ENCODE peak calls at places on chromosome 4, in eight cellular contexts. One of them, this sample, is unnamed. For H3K4me1, the result is how much of the 10 kb centered on the place peaks cover.

GRCh38 chr4:85170241-85170640 is 203.8 kb upstream of the WDFY3 start:
- DNase-seq in BE2C: no peak
- DNase-seq in GM12878: no peak
- DNase-seq in prostate gland: no peak
- DNase-seq in Peyer's patch: no peak
- DNase-seq in A673: no peak
- DNase-seq in fibroblast of lung: no peak
- DNase-seq in psoas muscle: no peak
- DNase-seq in this sample: no peak

GRCh38 chr4:141155586-141155985 is 22.3 kb upstream of the RNF150 start:
- DNase-seq in GM12878: no peak
- DNase-seq in Peyer's patch: no peak
- DNase-seq in psoas muscle: no peak
- DNase-seq in A673: no peak
- DNase-seq in BE2C: no peak
- DNase-seq in fibroblast of lung: peak
- DNase-seq in prostate gland: no peak
- DNase-seq in this sample: no peak

GRCh38 chr4:77852892-77853495 is 9.6 kb upstream of the MRPL1 start:
- DNase-seq in prostate gland: no peak
- DNase-seq in A673: no peak
- DNase-seq in BE2C: no peak
- DNase-seq in GM12878: peak
- DNase-seq in psoas muscle: no peak
- DNase-seq in fibroblast of lung: no peak
- DNase-seq in Peyer's patch: no peak
- DNase-seq in this sample: peak

GRCh38 chr4:48180234-48180633 is 46.2 kb upstream of the TXK start:
- DNase-seq in fibroblast of lung: peak
- DNase-seq in BE2C: no peak
- DNase-seq in Peyer's patch: no peak
- DNase-seq in psoas muscle: no peak
- DNase-seq in GM12878: no peak
- DNase-seq in prostate gland: no peak
- DNase-seq in A673: peak
- DNase-seq in this sample: no peak

GRCh38 chr4:29581469-29581868 is 1138.7 kb upstream of the PCDH7 start:
- DNase-seq in psoas muscle: no peak
- DNase-seq in fibroblast of lung: peak
- DNase-seq in GM12878: no peak
- DNase-seq in A673: no peak
- DNase-seq in BE2C: no peak
- DNase-seq in prostate gland: no peak
- DNase-seq in Peyer's patch: no peak
- DNase-seq in this sample: no peak

GRCh38 chr4:124178449-124179021 is 534.0 kb downstream of the ANKRD50 start:
- DNase-seq in BE2C: no peak
- DNase-seq in fibroblast of lung: peak
- DNase-seq in Peyer's patch: no peak
- DNase-seq in psoas muscle: peak
- DNase-seq in prostate gland: no peak
- DNase-seq in GM12878: no peak
- DNase-seq in A673: no peak
- DNase-seq in this sample: no peak

GRCh38 chr4:166197166-166197565 is 324.1 kb downstream of the TLL1 start:
- DNase-seq in Peyer's patch: no peak
- DNase-seq in BE2C: no peak
- DNase-seq in psoas muscle: no peak
- DNase-seq in fibroblast of lung: peak
- DNase-seq in GM12878: no peak
- DNase-seq in A673: no peak
- DNase-seq in prostate gland: no peak
- DNase-seq in this sample: no peak

GRCh38 chr4:69717778-69718177 is 42.6 kb downstream of the SULT1B1 start:
- DNase-seq in fibroblast of lung: no peak
- DNase-seq in A673: no peak
- DNase-seq in psoas muscle: no peak
- DNase-seq in GM12878: no peak
- DNase-seq in BE2C: no peak
- DNase-seq in Peyer's patch: no peak
- DNase-seq in prostate gland: no peak
- DNase-seq in this sample: no peak

GRCh38 chr4:130646886-130647285 is 1550.9 kb downstream of the C4orf33 start:
- DNase-seq in BE2C: no peak
- DNase-seq in Peyer's patch: no peak
- DNase-seq in psoas muscle: no peak
- DNase-seq in prostate gland: no peak
- DNase-seq in A673: no peak
- DNase-seq in fibroblast of lung: no peak
- DNase-seq in GM12878: no peak
- DNase-seq in this sample: no peak

GRCh38 chr4:2085496-2085901 is 26.4 kb downstream of the NAT8L start:
- DNase-seq in psoas muscle: no peak
- DNase-seq in GM12878: no peak
- DNase-seq in Peyer's patch: no peak
- DNase-seq in BE2C: no peak
- DNase-seq in prostate gland: no peak
- DNase-seq in fibroblast of lung: no peak
- DNase-seq in A673: no peak
- DNase-seq in this sample: no peak

GRCh38 chr4:825969-826330 is at the start of gene CPLX1:
- DNase-seq in Peyer's patch: peak
- DNase-seq in psoas muscle: peak
- DNase-seq in BE2C: peak
- DNase-seq in A673: peak
- DNase-seq in GM12878: no peak
- DNase-seq in prostate gland: no peak
- DNase-seq in fibroblast of lung: no peak
- DNase-seq in this sample: no peak

GRCh38 chr4:651884-652642 is 22.0 kb downstream of the ATP5ME start:
- DNase-seq in Peyer's patch: no peak
- DNase-seq in fibroblast of lung: no peak
- DNase-seq in A673: no peak
- DNase-seq in GM12878: no peak
- DNase-seq in prostate gland: no peak
- DNase-seq in BE2C: no peak
- DNase-seq in psoas muscle: no peak
- DNase-seq in this sample: no peak

GRCh38 chr4:179867300-179867878 is 2375.8 kb upstream of the TENM3 start:
- DNase-seq in fibroblast of lung: peak
- DNase-seq in GM12878: peak
- DNase-seq in prostate gland: no peak
- DNase-seq in BE2C: peak
- DNase-seq in A673: peak
- DNase-seq in Peyer's patch: peak
- DNase-seq in psoas muscle: no peak
- DNase-seq in this sample: no peak

GRCh38 chr4:30882443-30882842 is 162.3 kb downstream of the PCDH7 start:
- DNase-seq in A673: no peak
- DNase-seq in prostate gland: no peak
- DNase-seq in GM12878: no peak
- DNase-seq in Peyer's patch: no peak
- DNase-seq in psoas muscle: no peak
- DNase-seq in BE2C: no peak
- DNase-seq in fibroblast of lung: no peak
- DNase-seq in this sample: no peak

GRCh38 chr4:101252721-101253120 is 94.6 kb downstream of the PPP3CA start:
- DNase-seq in Peyer's patch: no peak
- DNase-seq in psoas muscle: no peak
- DNase-seq in GM12878: no peak
- DNase-seq in A673: no peak
- DNase-seq in BE2C: no peak
- DNase-seq in fibroblast of lung: peak
- DNase-seq in prostate gland: no peak
- DNase-seq in this sample: no peak

GRCh38 chr4:4492161-4492847 is 49.5 kb downstream of the STX18 start:
- DNase-seq in prostate gland: no peak
- DNase-seq in GM12878: peak
- DNase-seq in fibroblast of lung: peak
- DNase-seq in BE2C: no peak
- DNase-seq in A673: peak
- DNase-seq in Peyer's patch: no peak
- DNase-seq in psoas muscle: no peak
- DNase-seq in this sample: no peak
- H3K4me1 ChIP-seq in prostate gland: under half
- H3K4me1 ChIP-seq in GM12878: under half
- H3K4me1 ChIP-seq in fibroblast of lung: under half
- H3K4me1 ChIP-seq in BE2C: under half
- H3K4me1 ChIP-seq in A673: under half
- H3K4me1 ChIP-seq in Peyer's patch: under half
- H3K4me1 ChIP-seq in psoas muscle: under half
- H3K4me1 ChIP-seq in this sample: under half

GRCh38 chr4:185734214-185734613 is 77.8 kb downstream of the SORBS2 start:
- DNase-seq in A673: no peak
- DNase-seq in prostate gland: no peak
- DNase-seq in BE2C: no peak
- DNase-seq in fibroblast of lung: no peak
- DNase-seq in psoas muscle: no peak
- DNase-seq in GM12878: peak
- DNase-seq in Peyer's patch: no peak
- DNase-seq in this sample: no peak
- H3K4me1 ChIP-seq in A673: under half
- H3K4me1 ChIP-seq in prostate gland: under half
- H3K4me1 ChIP-seq in BE2C: under half
- H3K4me1 ChIP-seq in fibroblast of lung: under half
- H3K4me1 ChIP-seq in psoas muscle: under half
- H3K4me1 ChIP-seq in GM12878: under half
- H3K4me1 ChIP-seq in Peyer's patch: under half
- H3K4me1 ChIP-seq in this sample: under half

GRCh38 chr4:168612435-168613139 is 115.7 kb downstream of the PALLD start:
- DNase-seq in GM12878: no peak
- DNase-seq in Peyer's patch: no peak
- DNase-seq in prostate gland: no peak
- DNase-seq in A673: peak
- DNase-seq in fibroblast of lung: peak
- DNase-seq in BE2C: no peak
- DNase-seq in psoas muscle: no peak
- DNase-seq in this sample: no peak

GRCh38 chr4:168608771-168609170 is 111.9 kb downstream of the PALLD start:
- DNase-seq in prostate gland: no peak
- DNase-seq in BE2C: no peak
- DNase-seq in fibroblast of lung: no peak
- DNase-seq in A673: peak
- DNase-seq in GM12878: no peak
- DNase-seq in psoas muscle: no peak
- DNase-seq in Peyer's patch: no peak
- DNase-seq in this sample: no peak

GRCh38 chr4:168613869-168614268 is 117.0 kb downstream of the PALLD start:
- DNase-seq in psoas muscle: no peak
- DNase-seq in Peyer's patch: no peak
- DNase-seq in prostate gland: no peak
- DNase-seq in fibroblast of lung: no peak
- DNase-seq in BE2C: no peak
- DNase-seq in GM12878: no peak
- DNase-seq in A673: no peak
- DNase-seq in this sample: no peak

GRCh38 chr4:168609369-168609768 is 112.5 kb downstream of the PALLD start:
- DNase-seq in Peyer's patch: no peak
- DNase-seq in BE2C: no peak
- DNase-seq in prostate gland: no peak
- DNase-seq in A673: no peak
- DNase-seq in GM12878: no peak
- DNase-seq in fibroblast of lung: no peak
- DNase-seq in psoas muscle: no peak
- DNase-seq in this sample: no peak

GRCh38 chr4:168610911-168611530 is 114.2 kb downstream of the PALLD start:
- DNase-seq in Peyer's patch: no peak
- DNase-seq in BE2C: no peak
- DNase-seq in psoas muscle: no peak
- DNase-seq in prostate gland: no peak
- DNase-seq in fibroblast of lung: peak
- DNase-seq in GM12878: no peak
- DNase-seq in A673: no peak
- DNase-seq in this sample: no peak
- H3K4me1 ChIP-seq in Peyer's patch: under half
- H3K4me1 ChIP-seq in BE2C: under half
- H3K4me1 ChIP-seq in psoas muscle: under half
- H3K4me1 ChIP-seq in prostate gland: under half
- H3K4me1 ChIP-seq in fibroblast of lung: under half
- H3K4me1 ChIP-seq in GM12878: under half
- H3K4me1 ChIP-seq in A673: half or more
- H3K4me1 ChIP-seq in this sample: under half

DNA sequence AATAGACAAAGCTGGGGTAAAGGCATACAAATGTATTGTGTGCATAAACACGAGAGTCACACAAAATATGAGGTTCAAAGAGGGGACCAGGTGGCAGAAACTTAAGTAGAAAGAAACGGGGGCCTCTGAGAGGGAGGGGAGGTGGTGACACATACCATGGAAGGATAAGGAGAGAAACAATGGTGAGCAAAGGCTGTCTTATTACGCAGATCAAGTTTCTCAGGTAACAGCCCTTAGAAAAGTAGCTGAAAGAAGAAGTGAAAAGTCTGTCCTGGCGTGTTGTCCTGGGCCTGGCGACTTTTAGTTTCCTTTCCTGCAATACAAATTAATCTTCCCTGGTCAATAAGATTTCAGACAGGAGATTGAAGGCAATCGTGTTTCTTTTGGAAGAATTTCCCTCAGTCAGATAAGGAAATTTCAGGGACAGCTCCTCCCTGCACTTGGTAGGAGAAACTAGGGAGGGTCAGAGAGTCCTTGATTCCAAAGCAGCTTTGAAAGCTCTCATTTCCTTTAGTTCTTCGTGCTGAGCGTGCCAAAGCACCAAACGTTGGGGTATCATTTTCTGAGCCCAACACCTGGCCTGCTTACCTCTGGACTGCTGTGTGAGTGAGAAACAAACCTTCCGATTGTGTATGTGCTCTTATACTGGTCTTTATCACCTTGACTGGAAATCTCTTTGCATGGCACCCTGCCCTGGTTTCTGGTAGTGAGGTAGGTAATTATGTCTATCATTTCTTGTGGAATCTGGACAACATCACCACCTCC is 676.7 kb upstream of the LCORL start:
- DNase-seq in Peyer's patch: no peak
- DNase-seq in psoas muscle: no peak
- DNase-seq in BE2C: no peak
- DNase-seq in fibroblast of lung: no peak
- DNase-seq in prostate gland: no peak
- DNase-seq in GM12878: no peak
- DNase-seq in A673: no peak
- DNase-seq in this sample: no peak
- H3K4me1 ChIP-seq in Peyer's patch: under half
- H3K4me1 ChIP-seq in psoas muscle: under half
- H3K4me1 ChIP-seq in BE2C: under half
- H3K4me1 ChIP-seq in fibroblast of lung: under half
- H3K4me1 ChIP-seq in prostate gland: under half
- H3K4me1 ChIP-seq in GM12878: under half
- H3K4me1 ChIP-seq in A673: under half
- H3K4me1 ChIP-seq in this sample: under half

This sample was measured in effector memory CD4-positive, alpha-beta T cell.